ENCODE peak calls at places on chromosomes 7 and 10, in six cellular contexts. Y is breast epithelium; I is fibroblast of lung; F is CD8-positive, alpha-beta T cell; Z is H7; O is neuronal stem cell. G is an unnamed sample.

GRCh38 chr10:47062801-47063200 is 151.6 kb downstream of the PTPN20 start:
- DNase-seq in Y (no peak), I (no peak), F (no peak), Z (peak; percentile 69), O (no peak), G (no peak)

GRCh38 chr7:55185321-55185802 is 166.5 kb downstream of the EGFR start:
- DNase-seq in Y (no peak), I (peak; percentile 35), F (no peak), Z (no peak), O (no peak), G (no peak)

GRCh38 chr10:92478536-92478935 is 95.4 kb downstream of the IDE start:
- DNase-seq in Y (no peak), I (no peak), F (no peak), Z (no peak), O (no peak), G (no peak)

GRCh38 chr10:110326351-110327032 is 21.8 kb upstream of the SMNDC1 start:
- DNase-seq in Y (no peak), I (peak; percentile 94), F (no peak), Z (no peak), O (no peak), G (peak; percentile 82)

GRCh38 chr10:133274751-133275682 is 1.7 kb downstream of the ADAM8 start:
- DNase-seq in Y (no peak), I (peak; percentile 16), F (peak; percentile 88), Z (no peak), O (no peak), G (no peak)

GRCh38 chr7:16130127-16131110 is 290.9 kb downstream of the CRPPA start:
- DNase-seq in Y (no peak), I (peak; percentile 53), F (no peak), Z (no peak), O (no peak), G (peak; percentile 40)

GRCh38 chr7:11726251-11727155 is 105.5 kb downstream of the THSD7A start:
- DNase-seq in Y (no peak), I (peak; percentile 86), F (no peak), Z (no peak), O (no peak), G (peak; percentile 87)

GRCh38 chr7:69994907-69995542 is 396.8 kb downstream of the AUTS2 start:
- DNase-seq in Y (no peak), I (no peak), F (no peak), Z (no peak), O (no peak), G (no peak)

GRCh38 chr7:116836911-116837310 is 25.5 kb upstream of the CAPZA2 start:
- DNase-seq in Y (no peak), I (peak; percentile 16), F (no peak), Z (no peak), O (no peak), G (no peak)

GRCh38 chr10:114523876-114524275 is 119.6 kb upstream of the AFAP1L2 start:
- DNase-seq in Y (no peak), I (no peak), F (peak; percentile 33), Z (no peak), O (no peak), G (no peak)
- H3K4me3 ChIP-seq in Y (peak overlapping the region; percentile 50), I (no peak overlapping the region), F (peak overlapping the region; percentile 69), Z (no peak overlapping the region), O (peak overlapping the region; percentile 44), G (no peak overlapping the region)

GRCh38 chr10:63355682-63356081 is 110.1 kb downstream of the JMJD1C start:
- DNase-seq in Y (no peak), I (no peak), F (no peak), Z (no peak), O (no peak), G (no peak)

GRCh38 chr10:63348210-63348850 is 117.4 kb downstream of the JMJD1C start:
- DNase-seq in Y (no peak), I (no peak), F (no peak), Z (no peak), O (no peak), G (no peak)

GRCh38 chr10:63352976-63353375 is 112.8 kb downstream of the JMJD1C start:
- DNase-seq in Y (no peak), I (no peak), F (no peak), Z (no peak), O (no peak), G (no peak)
- H3K4me3 ChIP-seq in Y (no peak overlapping the region), I (no peak overlapping the region), F (no peak overlapping the region), Z (no peak overlapping the region), O (no peak overlapping the region), G (no peak overlapping the region)

DNA sequence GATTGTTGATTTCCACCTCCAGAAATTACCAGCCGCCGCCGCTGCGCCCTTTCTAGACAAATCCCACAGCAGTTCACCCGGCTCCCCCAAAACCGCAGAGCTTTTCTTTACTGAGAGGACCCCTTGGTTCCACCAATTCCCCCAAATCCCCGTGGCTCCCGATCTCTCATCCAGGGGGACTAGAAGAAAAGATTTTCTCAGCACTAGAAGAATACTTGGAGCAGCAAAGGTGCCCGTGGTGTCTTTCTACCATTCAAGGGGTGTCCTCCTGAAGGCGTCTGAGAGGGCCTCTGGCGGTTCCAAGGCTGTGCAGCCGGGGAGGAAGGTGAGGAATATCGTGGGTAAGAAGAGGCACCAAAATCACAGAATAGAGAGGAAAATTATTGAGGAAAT is 13.5 kb upstream of the HOXA2 start:
- DNase-seq in Y (no peak), I (peak; percentile 9), F (no peak), Z (no peak), O (no peak), G (no peak)
- H3K4me3 ChIP-seq in Y (peak overlapping the region; percentile 28), I (peak overlapping the region; percentile 80), F (no peak overlapping the region), Z (no peak overlapping the region), O (no peak overlapping the region), G (no peak overlapping the region)

GRCh38 chr7:5692112-5692844 is 89.2 kb downstream of the RNF216 start:
- DNase-seq in Y (peak; percentile 58), I (peak; percentile 98), F (no peak), Z (no peak), O (no peak), G (peak; percentile 98)
- H3K4me3 ChIP-seq in Y (no peak overlapping the region), I (peak overlapping the region; percentile 36), F (no peak overlapping the region), Z (no peak overlapping the region), O (no peak overlapping the region), G (peak overlapping the region; percentile 16)

DNA sequence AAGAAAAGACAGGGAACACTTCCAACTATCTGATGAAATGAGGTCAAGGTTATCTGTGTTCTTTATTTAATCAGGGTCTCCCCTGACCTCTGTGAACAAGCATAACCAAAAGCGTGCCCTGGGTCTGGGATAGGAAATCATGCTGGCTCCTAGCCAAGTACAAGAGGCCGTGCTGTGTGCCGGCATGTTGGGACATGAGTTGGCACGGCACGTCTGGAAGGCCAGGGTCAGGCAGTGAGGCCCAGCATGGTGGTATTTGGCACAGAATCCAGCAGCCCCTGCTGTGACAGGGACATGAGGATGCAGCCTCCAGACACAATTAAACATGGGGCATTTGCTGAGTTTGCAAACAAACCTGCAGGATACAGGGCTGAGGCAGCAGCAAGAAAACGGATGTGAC is 320.4 kb downstream of the PLXNA4 start:
- DNase-seq in Y (no peak), I (no peak), F (no peak), Z (no peak), O (no peak), G (no peak)
- H3K4me3 ChIP-seq in Y (no peak overlapping the region), I (no peak overlapping the region), F (no peak overlapping the region), Z (no peak overlapping the region), O (no peak overlapping the region), G (no peak overlapping the region)

G was measured in skeletal muscle cell.